ENCODE peak calls at places on chromosomes 4 and X, in ten cellular contexts. One of them, this sample, is unnamed.

GRCh38 chr4:77433102-77433733 is 172.4 kb upstream of the CXCL13 start:
- DNase-seq in HepG2: peak; percentile 53
- DNase-seq in Caco-2: no peak
- DNase-seq in upper lobe of right lung: no peak
- DNase-seq in brain microvascular endothelial cell: peak; percentile 51
- DNase-seq in IMR-90: peak; percentile 2
- DNase-seq in GM23338: peak; percentile 72
- DNase-seq in left lung: no peak
- DNase-seq in osteoblast: no peak
- DNase-seq in cardiac muscle cell: peak; percentile 68
- DNase-seq in this sample: no peak

GRCh38 chr4:6876440-6876839 is 33.2 kb upstream of the TBC1D14 start:
- DNase-seq in cardiac muscle cell: peak; percentile 36
- DNase-seq in left lung: no peak
- DNase-seq in IMR-90: peak; percentile 24
- DNase-seq in GM23338: no peak
- DNase-seq in osteoblast: peak; percentile 17
- DNase-seq in HepG2: no peak
- DNase-seq in Caco-2: no peak
- DNase-seq in upper lobe of right lung: no peak
- DNase-seq in brain microvascular endothelial cell: no peak
- DNase-seq in this sample: no peak

GRCh38 chr4:185542626-185543336 is 7.5 kb upstream of the PDLIM3 start:
- DNase-seq in upper lobe of right lung: no peak
- DNase-seq in GM23338: no peak
- DNase-seq in Caco-2: no peak
- DNase-seq in IMR-90: peak; percentile 46
- DNase-seq in osteoblast: peak; percentile 42
- DNase-seq in cardiac muscle cell: peak; percentile 79
- DNase-seq in brain microvascular endothelial cell: no peak
- DNase-seq in HepG2: no peak
- DNase-seq in left lung: peak; percentile 63
- DNase-seq in this sample: peak; percentile 78

GRCh38 chr4:78481180-78481579 is 70.4 kb upstream of the ANXA3 start:
- DNase-seq in brain microvascular endothelial cell: peak; percentile 48
- DNase-seq in Caco-2: no peak
- DNase-seq in IMR-90: peak; percentile 84
- DNase-seq in cardiac muscle cell: peak; percentile 81
- DNase-seq in HepG2: no peak
- DNase-seq in GM23338: no peak
- DNase-seq in left lung: no peak
- DNase-seq in osteoblast: peak; percentile 30
- DNase-seq in upper lobe of right lung: no peak
- DNase-seq in this sample: no peak

GRCh38 chr4:156961241-156962068 is 10.1 kb downstream of the PDGFC start:
- DNase-seq in brain microvascular endothelial cell: no peak
- DNase-seq in osteoblast: no peak
- DNase-seq in upper lobe of right lung: no peak
- DNase-seq in cardiac muscle cell: no peak
- DNase-seq in Caco-2: no peak
- DNase-seq in HepG2: no peak
- DNase-seq in GM23338: no peak
- DNase-seq in IMR-90: no peak
- DNase-seq in left lung: no peak
- DNase-seq in this sample: no peak

GRCh38 chr4:185742766-185743165 is 69.2 kb downstream of the SORBS2 start:
- DNase-seq in IMR-90: no peak
- DNase-seq in cardiac muscle cell: no peak
- DNase-seq in brain microvascular endothelial cell: peak; percentile 69
- DNase-seq in Caco-2: no peak
- DNase-seq in left lung: no peak
- DNase-seq in GM23338: no peak
- DNase-seq in upper lobe of right lung: no peak
- DNase-seq in HepG2: no peak
- DNase-seq in osteoblast: no peak
- DNase-seq in this sample: no peak

GRCh38 chr4:36979494-36979893 is 265.0 kb upstream of the NWD2 start:
- DNase-seq in brain microvascular endothelial cell: no peak
- DNase-seq in upper lobe of right lung: no peak
- DNase-seq in Caco-2: no peak
- DNase-seq in GM23338: no peak
- DNase-seq in cardiac muscle cell: no peak
- DNase-seq in HepG2: no peak
- DNase-seq in IMR-90: no peak
- DNase-seq in osteoblast: no peak
- DNase-seq in left lung: no peak
- DNase-seq in this sample: no peak

GRCh38 chr4:41294445-41295062 is 37.8 kb downstream of the UCHL1 start:
- DNase-seq in GM23338: peak; percentile 55
- DNase-seq in cardiac muscle cell: no peak
- DNase-seq in upper lobe of right lung: no peak
- DNase-seq in Caco-2: no peak
- DNase-seq in IMR-90: no peak
- DNase-seq in brain microvascular endothelial cell: no peak
- DNase-seq in HepG2: no peak
- DNase-seq in osteoblast: no peak
- DNase-seq in left lung: no peak
- DNase-seq in this sample: no peak

GRCh38 chrX:49291615-49292337 is 11.7 kb upstream of the GAGE10 start:
- DNase-seq in osteoblast: peak; percentile 73
- DNase-seq in IMR-90: peak; percentile 45
- DNase-seq in cardiac muscle cell: peak; percentile 70
- DNase-seq in HepG2: peak; percentile 12
- DNase-seq in Caco-2: peak; percentile 51
- DNase-seq in GM23338: peak; percentile 81
- DNase-seq in left lung: peak; percentile 44
- DNase-seq in upper lobe of right lung: peak; percentile 72
- DNase-seq in brain microvascular endothelial cell: peak; percentile 42
- DNase-seq in this sample: no peak

GRCh38 chrX:64206556-64207162 is 1.2 kb upstream of the AMER1 start:
- DNase-seq in GM23338: no peak
- DNase-seq in brain microvascular endothelial cell: no peak
- DNase-seq in IMR-90: peak; percentile 55
- DNase-seq in upper lobe of right lung: peak; percentile 63
- DNase-seq in Caco-2: no peak
- DNase-seq in cardiac muscle cell: peak; percentile 70
- DNase-seq in osteoblast: peak; percentile 35
- DNase-seq in HepG2: no peak
- DNase-seq in left lung: no peak
- DNase-seq in this sample: no peak

GRCh38 chr4:179110356-179110755 is 1668.1 kb upstream of the AGA start:
- DNase-seq in IMR-90: peak; percentile 98
- DNase-seq in GM23338: no peak
- DNase-seq in HepG2: no peak
- DNase-seq in osteoblast: no peak
- DNase-seq in cardiac muscle cell: no peak
- DNase-seq in brain microvascular endothelial cell: peak; percentile 81
- DNase-seq in left lung: no peak
- DNase-seq in upper lobe of right lung: no peak
- DNase-seq in Caco-2: no peak
- DNase-seq in this sample: no peak

GRCh38 chr4:99947190-99947578 is 766 bp upstream of the DNAJB14 start:
- DNase-seq in Caco-2: no peak
- DNase-seq in upper lobe of right lung: no peak
- DNase-seq in osteoblast: peak; percentile 76
- DNase-seq in IMR-90: no peak
- DNase-seq in HepG2: no peak
- DNase-seq in GM23338: peak; percentile 38
- DNase-seq in brain microvascular endothelial cell: no peak
- DNase-seq in cardiac muscle cell: no peak
- DNase-seq in left lung: no peak
- DNase-seq in this sample: no peak

GRCh38 chr4:99946346-99947189 is at the start of gene DNAJB14:
- DNase-seq in Caco-2: peak; percentile 72
- DNase-seq in GM23338: peak; percentile 79
- DNase-seq in osteoblast: peak; percentile 95
- DNase-seq in cardiac muscle cell: peak; percentile 87
- DNase-seq in HepG2: peak; percentile 47
- DNase-seq in IMR-90: peak; percentile 69
- DNase-seq in brain microvascular endothelial cell: peak; percentile 31
- DNase-seq in left lung: peak; percentile 85
- DNase-seq in upper lobe of right lung: peak; percentile 93
- DNase-seq in this sample: peak; percentile 70

GRCh38 chr4:99945718-99946345 is 586 bp downstream of the DNAJB14 start:
- DNase-seq in left lung: peak; percentile 45
- DNase-seq in HepG2: peak; percentile 44
- DNase-seq in GM23338: peak; percentile 55
- DNase-seq in osteoblast: peak; percentile 90
- DNase-seq in Caco-2: peak; percentile 35
- DNase-seq in cardiac muscle cell: peak; percentile 27
- DNase-seq in brain microvascular endothelial cell: no peak
- DNase-seq in IMR-90: peak; percentile 21
- DNase-seq in upper lobe of right lung: no peak
- DNase-seq in this sample: no peak

GRCh38 chr4:99949034-99949998 is 759 bp downstream of the H2AZ1 start:
- DNase-seq in HepG2: peak; percentile 92
- DNase-seq in GM23338: peak; percentile 98
- DNase-seq in IMR-90: peak; percentile 93
- DNase-seq in osteoblast: peak; percentile 99
- DNase-seq in left lung: peak; percentile 92
- DNase-seq in cardiac muscle cell: peak; percentile 96
- DNase-seq in upper lobe of right lung: peak; percentile 92
- DNase-seq in brain microvascular endothelial cell: peak; percentile 90
- DNase-seq in Caco-2: peak; percentile 94
- DNase-seq in this sample: peak; percentile 92

GRCh38 chr4:99947608-99948007 is 1.2 kb upstream of the DNAJB14 start:
- DNase-seq in brain microvascular endothelial cell: no peak
- DNase-seq in left lung: no peak
- DNase-seq in HepG2: no peak
- DNase-seq in osteoblast: no peak
- DNase-seq in upper lobe of right lung: no peak
- DNase-seq in Caco-2: no peak
- DNase-seq in cardiac muscle cell: no peak
- DNase-seq in IMR-90: no peak
- DNase-seq in GM23338: no peak
- DNase-seq in this sample: no peak
- H3K4me3 ChIP-seq in brain microvascular endothelial cell: no peak overlapping the region
- H3K4me3 ChIP-seq in left lung: peak overlapping the region; percentile 95
- H3K4me3 ChIP-seq in HepG2: no peak overlapping the region
- H3K4me3 ChIP-seq in osteoblast: no peak overlapping the region
- H3K4me3 ChIP-seq in upper lobe of right lung: no peak overlapping the region
- H3K4me3 ChIP-seq in Caco-2: no peak overlapping the region
- H3K4me3 ChIP-seq in cardiac muscle cell: no peak overlapping the region
- H3K4me3 ChIP-seq in IMR-90: no peak overlapping the region
- H3K4me3 ChIP-seq in GM23338: peak overlapping the region; percentile 96
- H3K4me3 ChIP-seq in this sample: peak overlapping the region; percentile 97

GRCh38 chr4:72886602-72887001 is 182.9 kb downstream of the COX18 start:
- DNase-seq in GM23338: peak; percentile 23
- DNase-seq in left lung: no peak
- DNase-seq in osteoblast: no peak
- DNase-seq in brain microvascular endothelial cell: no peak
- DNase-seq in cardiac muscle cell: peak; percentile 27
- DNase-seq in upper lobe of right lung: no peak
- DNase-seq in Caco-2: no peak
- DNase-seq in HepG2: no peak
- DNase-seq in IMR-90: no peak
- DNase-seq in this sample: no peak
- TF ChIP-seq CTCF in GM23338: no peak
- TF ChIP-seq CTCF in left lung: peak; percentile 19
- TF ChIP-seq CTCF in osteoblast: peak; percentile 57
- TF ChIP-seq CTCF in brain microvascular endothelial cell: peak; percentile 27
- TF ChIP-seq CTCF in cardiac muscle cell: peak; percentile 50
- TF ChIP-seq CTCF in upper lobe of right lung: peak; percentile 20
- TF ChIP-seq CTCF in Caco-2: no peak
- TF ChIP-seq CTCF in HepG2: no peak
- TF ChIP-seq CTCF in IMR-90: peak; percentile 39
- TF ChIP-seq CTCF in this sample: no peak

DNA sequence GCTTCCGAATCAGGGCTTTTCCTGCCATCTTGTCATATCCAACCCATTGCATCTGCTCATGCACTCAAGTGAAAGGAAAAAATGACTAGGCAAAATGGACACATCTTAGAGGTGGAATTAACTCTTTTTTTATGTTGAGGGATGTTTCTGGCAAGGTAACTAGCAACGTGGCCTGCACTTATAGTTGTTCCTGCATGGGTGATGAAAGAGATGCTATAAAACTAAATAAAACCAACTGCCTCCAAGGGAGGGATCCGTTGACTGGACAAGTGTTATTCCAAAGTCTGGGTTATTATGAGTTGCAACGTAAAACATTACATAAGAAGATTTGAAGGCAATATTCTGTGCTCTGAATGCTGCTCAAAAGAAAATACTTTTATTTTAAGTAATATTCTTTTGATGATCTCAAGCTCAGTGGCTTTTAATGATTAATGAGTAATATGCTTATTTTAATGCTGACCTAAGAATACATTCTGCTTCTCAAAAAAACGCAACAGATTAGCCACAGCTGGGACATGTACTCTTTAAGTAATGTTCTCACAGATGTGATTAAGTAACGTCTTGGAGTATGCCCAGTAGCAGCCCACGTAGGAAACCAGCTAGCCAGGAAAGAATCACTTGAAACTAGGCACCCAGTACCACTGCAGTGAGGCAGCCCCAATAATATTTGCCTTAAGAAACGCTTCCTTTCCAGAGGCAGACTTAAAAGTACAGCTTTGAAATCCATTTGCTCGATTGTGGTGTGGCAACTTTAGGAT is 27.4 kb downstream of the KLF3 start:
- DNase-seq in upper lobe of right lung: no peak
- DNase-seq in brain microvascular endothelial cell: no peak
- DNase-seq in Caco-2: no peak
- DNase-seq in GM23338: no peak
- DNase-seq in HepG2: no peak
- DNase-seq in osteoblast: no peak
- DNase-seq in IMR-90: peak; percentile 95
- DNase-seq in cardiac muscle cell: peak; percentile 88
- DNase-seq in left lung: no peak
- DNase-seq in this sample: no peak
- H3K36me3 ChIP-seq in upper lobe of right lung: peaks cover 77% of the 10 kb centered on the region
- H3K36me3 ChIP-seq in brain microvascular endothelial cell: peaks cover 61% of the 10 kb centered on the region
- H3K36me3 ChIP-seq in Caco-2: peaks cover 6% of the 10 kb centered on the region
- H3K36me3 ChIP-seq in GM23338: peaks cover 41% of the 10 kb centered on the region
- H3K36me3 ChIP-seq in HepG2: peaks cover 39% of the 10 kb centered on the region
- H3K36me3 ChIP-seq in osteoblast: peaks cover 75% of the 10 kb centered on the region
- H3K36me3 ChIP-seq in IMR-90: peaks cover 46% of the 10 kb centered on the region
- H3K36me3 ChIP-seq in cardiac muscle cell: peaks cover 35% of the 10 kb centered on the region
- H3K36me3 ChIP-seq in left lung: peaks cover 93% of the 10 kb centered on the region
- H3K36me3 ChIP-seq in this sample: peaks cover 74% of the 10 kb centered on the region

DNA sequence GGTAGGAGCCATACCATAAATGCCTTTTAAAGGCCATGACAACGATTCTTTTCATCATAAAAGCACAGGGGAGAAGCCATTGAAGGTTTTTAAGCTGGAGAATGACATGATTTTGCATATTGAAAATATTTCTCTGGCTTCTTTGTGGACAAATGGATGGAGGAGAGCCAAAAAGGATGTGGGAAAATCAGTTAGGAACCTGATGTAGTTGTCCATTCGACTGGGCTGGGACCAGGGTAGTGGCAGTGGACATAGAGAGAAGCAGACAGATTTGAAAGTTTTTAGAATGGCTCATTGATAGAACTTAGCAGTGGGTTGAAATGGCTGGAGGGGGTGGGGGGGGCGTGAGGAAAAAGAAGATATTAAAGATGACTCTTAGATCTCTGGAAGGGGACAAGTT is 19.7 kb upstream of the MSN start:
- DNase-seq in upper lobe of right lung: no peak
- DNase-seq in left lung: no peak
- DNase-seq in IMR-90: no peak
- DNase-seq in brain microvascular endothelial cell: no peak
- DNase-seq in GM23338: no peak
- DNase-seq in Caco-2: no peak
- DNase-seq in cardiac muscle cell: peak; percentile 15
- DNase-seq in osteoblast: no peak
- DNase-seq in HepG2: no peak
- DNase-seq in this sample: no peak
- H3K4me3 ChIP-seq in upper lobe of right lung: no peak overlapping the region
- H3K4me3 ChIP-seq in left lung: no peak overlapping the region
- H3K4me3 ChIP-seq in IMR-90: no peak overlapping the region
- H3K4me3 ChIP-seq in brain microvascular endothelial cell: no peak overlapping the region
- H3K4me3 ChIP-seq in GM23338: no peak overlapping the region
- H3K4me3 ChIP-seq in Caco-2: no peak overlapping the region
- H3K4me3 ChIP-seq in cardiac muscle cell: no peak overlapping the region
- H3K4me3 ChIP-seq in osteoblast: no peak overlapping the region
- H3K4me3 ChIP-seq in HepG2: no peak overlapping the region
- H3K4me3 ChIP-seq in this sample: no peak overlapping the region

GRCh38 chrX:102517331-102517730 is 792 bp upstream of the TMSB15A start:
- DNase-seq in Caco-2: no peak
- DNase-seq in cardiac muscle cell: peak; percentile 3
- DNase-seq in IMR-90: peak; percentile 17
- DNase-seq in osteoblast: no peak
- DNase-seq in brain microvascular endothelial cell: peak; percentile 6
- DNase-seq in HepG2: no peak
- DNase-seq in GM23338: peak; percentile 17
- DNase-seq in left lung: no peak
- DNase-seq in upper lobe of right lung: no peak
- DNase-seq in this sample: no peak
- TF ChIP-seq CTCF in Caco-2: no peak
- TF ChIP-seq CTCF in cardiac muscle cell: peak; percentile 13
- TF ChIP-seq CTCF in IMR-90: peak; percentile 25
- TF ChIP-seq CTCF in osteoblast: peak; percentile 15
- TF ChIP-seq CTCF in brain microvascular endothelial cell: peak; percentile 24
- TF ChIP-seq CTCF in HepG2: peak; percentile 36
- TF ChIP-seq CTCF in GM23338: peak; percentile 31
- TF ChIP-seq CTCF in left lung: peak; percentile 10
- TF ChIP-seq CTCF in upper lobe of right lung: peak; percentile 10
- TF ChIP-seq CTCF in this sample: no peak